ENCODE peak calls at places on chromosome 20, in eight cellular contexts. J, B, A, E, F, D, K and I are unnamed samples.

GRCh38 chr20:61752576-61752975 is 313.1 kb downstream of the TAF4 start:
- DNase-seq in E (no peak), J (no peak), B (no peak), K (no peak), A (no peak), F (no peak), D (no peak), I (no peak)

GRCh38 chr20:12577213-12577612 is 431.6 kb upstream of the SPTLC3 start:
- DNase-seq in D (no peak), A (no peak), J (no peak), E (no peak), B (no peak), F (no peak), K (no peak), I (no peak)

GRCh38 chr20:12306107-12306506 is 388.4 kb downstream of the BTBD3 start:
- DNase-seq in J (no peak), B (no peak), E (no peak), D (no peak), F (no peak), A (no peak), K (no peak), I (no peak)

GRCh38 chr20:34055290-34055689 is 56.8 kb downstream of the EIF2S2 start:
- DNase-seq in K (no peak), A (no peak), E (no peak), B (no peak), D (no peak), F (no peak), J (no peak), I (no peak)

GRCh38 chr20:57573893-57574292 is 13.0 kb downstream of the PCK1 start:
- DNase-seq in D (no peak), E (no peak), A (no peak), F (no peak), K (no peak), B (no peak), J (no peak), I (peak)

GRCh38 chr20:47610247-47610944 is 108.7 kb downstream of the NCOA3 start:
- DNase-seq in J (peak), F (peak), K (peak), B (peak), E (peak), D (peak), A (peak), I (peak)

GRCh38 chr20:47464380-47465101 is 37.1 kb upstream of the NCOA3 start:
- DNase-seq in F (no peak), A (peak), J (peak), B (peak), D (peak), K (peak), E (no peak), I (no peak)

GRCh38 chr20:2350606-2351005 is 30.1 kb upstream of the TGM6 start:
- DNase-seq in J (no peak), A (no peak), F (no peak), D (no peak), B (no peak), E (no peak), K (no peak), I (no peak)

GRCh38 chr20:54197621-54198604 is 10.0 kb upstream of the PFDN4 start:
- DNase-seq in J (no peak), A (no peak), K (peak), D (peak), B (peak), F (no peak), E (no peak), I (peak)

GRCh38 chr20:35773154-35773751 is 1.4 kb downstream of the PHF20 start:
- DNase-seq in K (no peak), J (no peak), F (peak), B (peak), A (no peak), E (peak), D (peak), I (peak)

GRCh38 chr20:50278684-50279531 is 88.3 kb downstream of the CEBPB start:
- DNase-seq in K (no peak), J (no peak), F (no peak), A (peak), D (peak), E (no peak), B (no peak), I (no peak)

GRCh38 chr20:57763235-57763595 is 53.4 kb upstream of the PMEPA1 start:
- DNase-seq in J (no peak), D (no peak), K (no peak), A (no peak), B (no peak), F (no peak), E (no peak), I (no peak)

GRCh38 chr20:47551841-47552240 is 50.2 kb downstream of the NCOA3 start:
- DNase-seq in J (no peak), D (no peak), F (no peak), K (no peak), A (no peak), B (peak), E (no peak), I (peak)

GRCh38 chr20:558117-558516 is 14.5 kb upstream of the CSNK2A1 start:
- DNase-seq in J (no peak), E (no peak), D (no peak), F (no peak), A (no peak), B (no peak), K (no peak), I (no peak)